ENCODE peak calls at places on chromosomes 1 and 21, in four cellular contexts. L, J, B and Y are unnamed samples.

GRCh38 chr1:1089731-1090423 is 15.8 kb upstream of the RNF223 start:
- DNase-seq in L (no peak), J (peak), B (no peak), Y (no peak)

GRCh38 chr21:44321846-44322450 is 17.2 kb downstream of the CFAP410 start:
- DNase-seq in L (no peak), J (no peak), B (no peak), Y (no peak)

GRCh38 chr1:208431721-208432120 is 187.5 kb upstream of the PLXNA2 start:
- DNase-seq in L (no peak), J (no peak), B (no peak), Y (peak)

GRCh38 chr21:44932366-44933181 is 7.3 kb upstream of the SLX9 start:
- DNase-seq in L (no peak), J (peak), B (no peak), Y (no peak)

GRCh38 chr1:79792212-79792575 is 785.7 kb upstream of the ADGRL4 start:
- DNase-seq in L (no peak), J (no peak), B (no peak), Y (no peak)

GRCh38 chr1:30378991-30379581 is 344.3 kb downstream of the MATN1 start:
- DNase-seq in L (no peak), J (peak), B (no peak), Y (no peak)

GRCh38 chr1:237851209-237851845 is 39.4 kb downstream of the ZP4 start:
- DNase-seq in L (peak), J (peak), B (peak), Y (peak)

GRCh38 chr1:117698398-117699160 is 92.7 kb downstream of the TENT5C start:
- DNase-seq in L (no peak), J (no peak), B (no peak), Y (no peak)

GRCh38 chr21:18477059-18477458 is 73.5 kb upstream of the TMPRSS15 start:
- DNase-seq in L (no peak), J (no peak), B (no peak), Y (no peak)

GRCh38 chr1:147486876-147487656 is 54.2 kb upstream of the BCL9 start:
- DNase-seq in L (no peak), J (no peak), B (no peak), Y (no peak)

GRCh38 chr1:94045465-94046056 is 75.4 kb downstream of the ABCA4 start:
- DNase-seq in L (peak), J (peak), B (peak), Y (peak)

GRCh38 chr1:32454726-32455125 is 10.1 kb upstream of the ZBTB8B start:
- DNase-seq in L (peak), J (no peak), B (no peak), Y (peak)

GRCh38 chr1:39872698-39873097 is 10.6 kb downstream of the TRIT1 start:
- DNase-seq in L (no peak), J (no peak), B (no peak), Y (no peak)

GRCh38 chr1:218347713-218348627 is 2.8 kb downstream of the TGFB2 start:
- DNase-seq in L (no peak), J (no peak), B (no peak), Y (no peak)

GRCh38 chr1:209095627-209096595 is 487.6 kb upstream of the CAMK1G start:
- DNase-seq in L (no peak), J (no peak), B (no peak), Y (no peak)

GRCh38 chr1:93585059-93585966 is 96.3 kb downstream of the BCAR3 start:
- DNase-seq in L (peak), J (no peak), B (no peak), Y (peak)

GRCh38 chr1:7044471-7044805 is 259.2 kb downstream of the CAMTA1 start:
- DNase-seq in L (no peak), J (no peak), B (no peak), Y (no peak)

GRCh38 chr1:200960948-200961340 is 62.6 kb downstream of the KIF21B start:
- DNase-seq in L (no peak), J (no peak), B (no peak), Y (no peak)

GRCh38 chr1:102630041-102630440 is 478.3 kb downstream of the COL11A1 start:
- DNase-seq in L (no peak), J (no peak), B (no peak), Y (no peak)

GRCh38 chr1:10360045-10360444 is 38.8 kb upstream of the PGD start:
- DNase-seq in L (no peak), J (no peak), B (no peak), Y (no peak)

GRCh38 chr1:75166821-75167220 is 32.6 kb downstream of the LHX8 start:
- DNase-seq in L (no peak), J (no peak), B (no peak), Y (no peak)

GRCh38 chr1:115647000-115647399 is 5.2 kb downstream of the VANGL1 start:
- DNase-seq in L (no peak), J (no peak), B (no peak), Y (no peak)

GRCh38 chr1:157240495-157241184 is 102.4 kb upstream of the ETV3 start:
- DNase-seq in L (no peak), J (no peak), B (no peak), Y (no peak)

GRCh38 chr1:186513526-186513925 is 52.6 kb upstream of the PDC start:
- DNase-seq in L (no peak), J (no peak), B (no peak), Y (no peak)

GRCh38 chr21:34537838-34538237 is 25.8 kb upstream of the KCNE1 start:
- DNase-seq in L (no peak), J (no peak), B (no peak), Y (no peak)

GRCh38 chr1:240797050-240797449 is 185.1 kb upstream of the GREM2 start:
- DNase-seq in L (no peak), J (no peak), B (no peak), Y (no peak)

GRCh38 chr21:14841511-14842472 is 223.0 kb downstream of the NRIP1 start:
- DNase-seq in L (no peak), J (no peak), B (no peak), Y (no peak)

GRCh38 chr1:911875-912739 is 11.6 kb upstream of the SAMD11 start:
- DNase-seq in L (no peak), J (no peak), B (no peak), Y (no peak)

GRCh38 chr1:8625981-8626898 is 191.2 kb downstream of the RERE start:
- DNase-seq in L (no peak), J (no peak), B (no peak), Y (no peak)

GRCh38 chr1:209805341-209805781 is 581 bp downstream of the IRF6 start:
- DNase-seq in L (no peak), J (no peak), B (no peak), Y (no peak)

GRCh38 chr1:110630770-110631663 is 24.9 kb upstream of the KCNA2 start:
- DNase-seq in L (peak), J (peak), B (peak), Y (peak)

GRCh38 chr1:17315542-17316130 is 7.6 kb downstream of the PADI4 start:
- DNase-seq in L (no peak), J (no peak), B (no peak), Y (no peak)

GRCh38 chr1:205658943-205659581 is 21.2 kb downstream of the SLC45A3 start:
- DNase-seq in L (peak), J (peak), B (peak), Y (peak)

GRCh38 chr1:22639286-22639685 is 2.9 kb downstream of the C1QA start:
- DNase-seq in L (no peak), J (no peak), B (no peak), Y (no peak)

GRCh38 chr1:34976384-34977209 is 8.6 kb downstream of the TMEM35B start:
- DNase-seq in L (no peak), J (no peak), B (no peak), Y (no peak)

GRCh38 chr1:25253911-25254310 is 6.7 kb upstream of the RSRP1 start:
- DNase-seq in L (no peak), J (no peak), B (no peak), Y (no peak)

GRCh38 chr1:204081791-204082513 is 9.0 kb downstream of the SOX13 start:
- DNase-seq in L (no peak), J (no peak), B (no peak), Y (no peak)